ENCODE peak calls at places on chromosomes 5 and 9, in nine cellular contexts. One of them, this sample, is unnamed. For H3K4me1, the result is how much of the 10 kb centered on the place peaks cover.

GRCh38 chr9:114321759-114322158 is 1.1 kb upstream of the ORM1 start:
- DNase-seq in cardiac muscle cell: no peak
- DNase-seq in heart left ventricle: no peak
- DNase-seq in CD4-positive, CD25-positive, alpha-beta regulatory T cell: no peak
- DNase-seq in neural progenitor cell: no peak
- DNase-seq in neuronal stem cell: no peak
- DNase-seq in adipocyte: peak
- DNase-seq in sigmoid colon: no peak
- DNase-seq in astrocyte: peak
- DNase-seq in this sample: no peak

GRCh38 chr5:114325552-114325951 is 36.3 kb upstream of the KCNN2 start:
- DNase-seq in sigmoid colon: no peak
- DNase-seq in CD4-positive, CD25-positive, alpha-beta regulatory T cell: no peak
- DNase-seq in neural progenitor cell: no peak
- DNase-seq in cardiac muscle cell: peak
- DNase-seq in neuronal stem cell: no peak
- DNase-seq in adipocyte: peak
- DNase-seq in astrocyte: peak
- DNase-seq in heart left ventricle: peak
- DNase-seq in this sample: no peak

GRCh38 chr9:86487222-86487841 is 133.1 kb upstream of the TUT7 start:
- DNase-seq in neural progenitor cell: peak
- DNase-seq in neuronal stem cell: peak
- DNase-seq in heart left ventricle: no peak
- DNase-seq in cardiac muscle cell: peak
- DNase-seq in sigmoid colon: no peak
- DNase-seq in CD4-positive, CD25-positive, alpha-beta regulatory T cell: peak
- DNase-seq in astrocyte: peak
- DNase-seq in adipocyte: peak
- DNase-seq in this sample: no peak

GRCh38 chr9:129413537-129414376 is 207.1 kb downstream of the C9orf50 start:
- DNase-seq in sigmoid colon: peak
- DNase-seq in astrocyte: peak
- DNase-seq in CD4-positive, CD25-positive, alpha-beta regulatory T cell: peak
- DNase-seq in heart left ventricle: peak
- DNase-seq in cardiac muscle cell: peak
- DNase-seq in adipocyte: peak
- DNase-seq in neuronal stem cell: peak
- DNase-seq in neural progenitor cell: peak
- DNase-seq in this sample: peak

GRCh38 chr5:140595538-140595937 is 30.9 kb downstream of the SLC35A4 start:
- DNase-seq in neuronal stem cell: no peak
- DNase-seq in cardiac muscle cell: no peak
- DNase-seq in neural progenitor cell: no peak
- DNase-seq in CD4-positive, CD25-positive, alpha-beta regulatory T cell: no peak
- DNase-seq in adipocyte: peak
- DNase-seq in heart left ventricle: peak
- DNase-seq in astrocyte: no peak
- DNase-seq in sigmoid colon: peak
- DNase-seq in this sample: no peak

GRCh38 chr5:74822288-74822687 is 43.9 kb downstream of the FAM169A start:
- DNase-seq in heart left ventricle: no peak
- DNase-seq in adipocyte: no peak
- DNase-seq in neuronal stem cell: no peak
- DNase-seq in CD4-positive, CD25-positive, alpha-beta regulatory T cell: no peak
- DNase-seq in cardiac muscle cell: no peak
- DNase-seq in sigmoid colon: no peak
- DNase-seq in astrocyte: no peak
- DNase-seq in neural progenitor cell: no peak
- DNase-seq in this sample: no peak

GRCh38 chr5:127085371-127085770 is 12.1 kb upstream of the C5orf63 start:
- DNase-seq in sigmoid colon: no peak
- DNase-seq in CD4-positive, CD25-positive, alpha-beta regulatory T cell: no peak
- DNase-seq in neuronal stem cell: no peak
- DNase-seq in neural progenitor cell: no peak
- DNase-seq in heart left ventricle: no peak
- DNase-seq in cardiac muscle cell: no peak
- DNase-seq in adipocyte: no peak
- DNase-seq in astrocyte: no peak
- DNase-seq in this sample: no peak

GRCh38 chr9:69307446-69308216 is 17.4 kb upstream of the ENTREP1 start:
- DNase-seq in heart left ventricle: no peak
- DNase-seq in CD4-positive, CD25-positive, alpha-beta regulatory T cell: no peak
- DNase-seq in astrocyte: peak
- DNase-seq in adipocyte: peak
- DNase-seq in neural progenitor cell: peak
- DNase-seq in sigmoid colon: no peak
- DNase-seq in neuronal stem cell: peak
- DNase-seq in cardiac muscle cell: peak
- DNase-seq in this sample: no peak

GRCh38 chr5:180389252-180390101 is 36.3 kb upstream of the GFPT2 start:
- DNase-seq in adipocyte: no peak
- DNase-seq in CD4-positive, CD25-positive, alpha-beta regulatory T cell: no peak
- DNase-seq in neuronal stem cell: no peak
- DNase-seq in neural progenitor cell: no peak
- DNase-seq in sigmoid colon: peak
- DNase-seq in cardiac muscle cell: no peak
- DNase-seq in astrocyte: no peak
- DNase-seq in heart left ventricle: no peak
- DNase-seq in this sample: no peak

GRCh38 chr5:176436641-176437040 is 11.5 kb upstream of the FAF2 start:
- DNase-seq in cardiac muscle cell: peak
- DNase-seq in CD4-positive, CD25-positive, alpha-beta regulatory T cell: no peak
- DNase-seq in heart left ventricle: no peak
- DNase-seq in neuronal stem cell: no peak
- DNase-seq in sigmoid colon: no peak
- DNase-seq in astrocyte: no peak
- DNase-seq in neural progenitor cell: no peak
- DNase-seq in adipocyte: peak
- DNase-seq in this sample: no peak

GRCh38 chr5:88785396-88786216 is 97.4 kb downstream of the MEF2C start:
- DNase-seq in neuronal stem cell: no peak
- DNase-seq in CD4-positive, CD25-positive, alpha-beta regulatory T cell: no peak
- DNase-seq in heart left ventricle: peak
- DNase-seq in cardiac muscle cell: peak
- DNase-seq in neural progenitor cell: peak
- DNase-seq in astrocyte: peak
- DNase-seq in sigmoid colon: peak
- DNase-seq in adipocyte: peak
- DNase-seq in this sample: no peak

GRCh38 chr5:1551426-1551825 is 27.7 kb upstream of the LPCAT1 start:
- DNase-seq in astrocyte: no peak
- DNase-seq in cardiac muscle cell: no peak
- DNase-seq in sigmoid colon: no peak
- DNase-seq in neuronal stem cell: no peak
- DNase-seq in CD4-positive, CD25-positive, alpha-beta regulatory T cell: no peak
- DNase-seq in heart left ventricle: no peak
- DNase-seq in neural progenitor cell: no peak
- DNase-seq in adipocyte: no peak
- DNase-seq in this sample: no peak

GRCh38 chr9:92590386-92590785 is 54.6 kb upstream of the ECM2 start:
- DNase-seq in astrocyte: peak
- DNase-seq in cardiac muscle cell: peak
- DNase-seq in neuronal stem cell: no peak
- DNase-seq in heart left ventricle: peak
- DNase-seq in adipocyte: peak
- DNase-seq in sigmoid colon: peak
- DNase-seq in CD4-positive, CD25-positive, alpha-beta regulatory T cell: no peak
- DNase-seq in neural progenitor cell: no peak
- DNase-seq in this sample: no peak

GRCh38 chr9:129775443-129775842 is 22.6 kb upstream of the PTGES start:
- DNase-seq in heart left ventricle: no peak
- DNase-seq in astrocyte: no peak
- DNase-seq in neural progenitor cell: no peak
- DNase-seq in adipocyte: no peak
- DNase-seq in cardiac muscle cell: no peak
- DNase-seq in CD4-positive, CD25-positive, alpha-beta regulatory T cell: no peak
- DNase-seq in neuronal stem cell: no peak
- DNase-seq in sigmoid colon: no peak
- DNase-seq in this sample: no peak

GRCh38 chr5:168747987-168748777 is 169.0 kb upstream of the PANK3 start:
- DNase-seq in adipocyte: peak
- DNase-seq in astrocyte: no peak
- DNase-seq in neural progenitor cell: peak
- DNase-seq in heart left ventricle: peak
- DNase-seq in sigmoid colon: no peak
- DNase-seq in neuronal stem cell: peak
- DNase-seq in cardiac muscle cell: peak
- DNase-seq in CD4-positive, CD25-positive, alpha-beta regulatory T cell: no peak
- DNase-seq in this sample: no peak

GRCh38 chr9:18569941-18570630 is 96.1 kb downstream of the ADAMTSL1 start:
- DNase-seq in sigmoid colon: no peak
- DNase-seq in heart left ventricle: no peak
- DNase-seq in cardiac muscle cell: no peak
- DNase-seq in neural progenitor cell: no peak
- DNase-seq in CD4-positive, CD25-positive, alpha-beta regulatory T cell: no peak
- DNase-seq in astrocyte: no peak
- DNase-seq in adipocyte: no peak
- DNase-seq in neuronal stem cell: no peak
- DNase-seq in this sample: no peak

GRCh38 chr9:121686930-121687541 is 35.6 kb downstream of the DAB2IP start:
- DNase-seq in CD4-positive, CD25-positive, alpha-beta regulatory T cell: peak
- DNase-seq in cardiac muscle cell: peak
- DNase-seq in adipocyte: peak
- DNase-seq in neural progenitor cell: peak
- DNase-seq in astrocyte: peak
- DNase-seq in sigmoid colon: peak
- DNase-seq in neuronal stem cell: peak
- DNase-seq in heart left ventricle: peak
- DNase-seq in this sample: peak
- H3K4me1 ChIP-seq in CD4-positive, CD25-positive, alpha-beta regulatory T cell: under half
- H3K4me1 ChIP-seq in cardiac muscle cell: under half
- H3K4me1 ChIP-seq in adipocyte: under half
- H3K4me1 ChIP-seq in neural progenitor cell: under half
- H3K4me1 ChIP-seq in astrocyte: under half
- H3K4me1 ChIP-seq in sigmoid colon: under half
- H3K4me1 ChIP-seq in neuronal stem cell: under half
- H3K4me1 ChIP-seq in heart left ventricle: under half
- H3K4me1 ChIP-seq in this sample: under half

DNA sequence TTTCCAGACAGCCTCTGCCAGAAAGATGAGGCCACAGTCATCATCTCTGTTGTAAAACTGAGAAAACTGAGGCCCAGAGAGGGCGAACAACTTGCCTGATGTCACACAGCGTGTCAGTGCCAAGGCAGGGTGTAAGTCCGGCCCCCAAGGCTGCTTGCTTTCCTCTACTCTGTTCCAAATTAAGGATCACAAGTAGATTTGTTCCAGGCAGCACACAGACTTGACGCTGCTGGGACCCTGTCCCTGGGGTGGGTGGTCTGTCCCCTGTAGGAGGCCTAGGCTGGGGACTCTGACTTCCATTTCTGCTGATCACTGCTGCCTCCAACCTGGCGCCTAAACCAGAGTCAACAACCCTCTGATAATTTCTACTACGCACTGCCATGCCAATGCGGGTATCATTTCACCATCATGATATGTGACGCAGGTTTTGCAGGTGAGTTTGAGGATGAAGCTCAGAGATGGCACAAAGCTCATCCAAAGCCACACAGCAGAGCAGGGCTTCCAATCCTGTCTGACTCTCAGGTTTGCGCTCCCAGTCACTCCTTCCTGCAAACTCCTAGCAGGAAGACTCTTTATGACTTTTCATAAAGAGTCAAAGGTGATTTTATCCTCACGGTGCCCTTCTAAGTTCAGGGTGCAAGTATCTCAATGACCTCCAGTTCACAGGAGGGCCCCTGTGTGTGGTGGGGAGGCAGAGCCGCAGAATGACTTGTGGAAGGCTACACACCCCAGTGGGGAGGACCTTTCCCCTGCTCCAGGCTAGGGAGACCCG is 13.6 kb upstream of the RALGDS start:
- DNase-seq in adipocyte: no peak
- DNase-seq in cardiac muscle cell: no peak
- DNase-seq in heart left ventricle: no peak
- DNase-seq in astrocyte: no peak
- DNase-seq in CD4-positive, CD25-positive, alpha-beta regulatory T cell: peak
- DNase-seq in neural progenitor cell: no peak
- DNase-seq in sigmoid colon: no peak
- DNase-seq in neuronal stem cell: no peak
- DNase-seq in this sample: no peak
- H3K4me1 ChIP-seq in adipocyte: under half
- H3K4me1 ChIP-seq in cardiac muscle cell: under half
- H3K4me1 ChIP-seq in heart left ventricle: under half
- H3K4me1 ChIP-seq in astrocyte: under half
- H3K4me1 ChIP-seq in CD4-positive, CD25-positive, alpha-beta regulatory T cell: half or more
- H3K4me1 ChIP-seq in neural progenitor cell: under half
- H3K4me1 ChIP-seq in sigmoid colon: half or more
- H3K4me1 ChIP-seq in neuronal stem cell: under half
- H3K4me1 ChIP-seq in this sample: half or more

GRCh38 chr9:136552117-136552685 is 6.4 kb upstream of the NOTCH1 start:
- DNase-seq in astrocyte: peak
- DNase-seq in adipocyte: peak
- DNase-seq in CD4-positive, CD25-positive, alpha-beta regulatory T cell: no peak
- DNase-seq in heart left ventricle: no peak
- DNase-seq in neuronal stem cell: no peak
- DNase-seq in neural progenitor cell: no peak
- DNase-seq in sigmoid colon: no peak
- DNase-seq in cardiac muscle cell: peak
- DNase-seq in this sample: no peak
- H3K4me1 ChIP-seq in astrocyte: under half
- H3K4me1 ChIP-seq in adipocyte: under half
- H3K4me1 ChIP-seq in CD4-positive, CD25-positive, alpha-beta regulatory T cell: under half
- H3K4me1 ChIP-seq in heart left ventricle: under half
- H3K4me1 ChIP-seq in neuronal stem cell: half or more
- H3K4me1 ChIP-seq in neural progenitor cell: under half
- H3K4me1 ChIP-seq in sigmoid colon: half or more
- H3K4me1 ChIP-seq in cardiac muscle cell: under half
- H3K4me1 ChIP-seq in this sample: half or more

GRCh38 chr5:112641515-112642110 is 96.1 kb upstream of the APC start:
- DNase-seq in cardiac muscle cell: no peak
- DNase-seq in neural progenitor cell: no peak
- DNase-seq in CD4-positive, CD25-positive, alpha-beta regulatory T cell: no peak
- DNase-seq in sigmoid colon: no peak
- DNase-seq in astrocyte: no peak
- DNase-seq in adipocyte: no peak
- DNase-seq in heart left ventricle: no peak
- DNase-seq in neuronal stem cell: no peak
- DNase-seq in this sample: no peak

GRCh38 chr5:112640495-112640894 is 97.2 kb upstream of the APC start:
- DNase-seq in neural progenitor cell: no peak
- DNase-seq in CD4-positive, CD25-positive, alpha-beta regulatory T cell: no peak
- DNase-seq in sigmoid colon: no peak
- DNase-seq in adipocyte: peak
- DNase-seq in neuronal stem cell: no peak
- DNase-seq in astrocyte: no peak
- DNase-seq in heart left ventricle: no peak
- DNase-seq in cardiac muscle cell: no peak
- DNase-seq in this sample: no peak

GRCh38 chr5:112642885-112643284 is 94.8 kb upstream of the APC start:
- DNase-seq in heart left ventricle: no peak
- DNase-seq in CD4-positive, CD25-positive, alpha-beta regulatory T cell: no peak
- DNase-seq in neuronal stem cell: no peak
- DNase-seq in cardiac muscle cell: peak
- DNase-seq in neural progenitor cell: no peak
- DNase-seq in astrocyte: peak
- DNase-seq in adipocyte: no peak
- DNase-seq in sigmoid colon: no peak
- DNase-seq in this sample: no peak

GRCh38 chr5:112646139-112646941 is 91.3 kb upstream of the APC start:
- DNase-seq in neural progenitor cell: no peak
- DNase-seq in astrocyte: no peak
- DNase-seq in heart left ventricle: no peak
- DNase-seq in cardiac muscle cell: peak
- DNase-seq in CD4-positive, CD25-positive, alpha-beta regulatory T cell: no peak
- DNase-seq in sigmoid colon: no peak
- DNase-seq in neuronal stem cell: no peak
- DNase-seq in adipocyte: no peak
- DNase-seq in this sample: no peak

GRCh38 chr5:112643339-112643971 is 94.2 kb upstream of the APC start:
- DNase-seq in astrocyte: no peak
- DNase-seq in CD4-positive, CD25-positive, alpha-beta regulatory T cell: no peak
- DNase-seq in heart left ventricle: no peak
- DNase-seq in sigmoid colon: no peak
- DNase-seq in adipocyte: no peak
- DNase-seq in cardiac muscle cell: no peak
- DNase-seq in neuronal stem cell: no peak
- DNase-seq in neural progenitor cell: no peak
- DNase-seq in this sample: no peak
- H3K4me1 ChIP-seq in astrocyte: under half
- H3K4me1 ChIP-seq in CD4-positive, CD25-positive, alpha-beta regulatory T cell: under half
- H3K4me1 ChIP-seq in heart left ventricle: under half
- H3K4me1 ChIP-seq in sigmoid colon: under half
- H3K4me1 ChIP-seq in adipocyte: under half
- H3K4me1 ChIP-seq in cardiac muscle cell: under half
- H3K4me1 ChIP-seq in neuronal stem cell: under half
- H3K4me1 ChIP-seq in neural progenitor cell: under half
- H3K4me1 ChIP-seq in this sample: under half